ENCODE peak calls at places on chromosomes 2 and 18, in six cellular contexts. J is neural progenitor cell, L is fibroblast of mammary gland, M is ecto neural progenitor cell, S is fibroblast of pulmonary artery, P is glutamatergic neuron. C is an unnamed sample.
A peak's percentile ranks its signal among the peaks of the same experiment; 100 is the strongest.

GRCh38 chr18:24397131-24397693 is 412 bp downstream of the OSBPL1A start:
- DNase-seq in J (peak; percentile 82), L (peak; percentile 81), M (no peak), S (peak; percentile 87), P (no peak), C (peak; percentile 50)

GRCh38 chr2:103615706-103616105 is 853.9 kb downstream of the TMEM182 start:
- DNase-seq in J (no peak), L (no peak), M (no peak), S (no peak), P (no peak), C (no peak)

GRCh38 chr18:59509477-59510173 is 150.6 kb upstream of the LMAN1 start:
- DNase-seq in J (no peak), L (peak; percentile 12), M (no peak), S (no peak), P (no peak), C (no peak)

GRCh38 chr2:114068438-114068837 is 178.5 kb downstream of the ACTR3 start:
- DNase-seq in J (peak; percentile 56), L (no peak), M (no peak), S (peak; percentile 6), P (no peak), C (no peak)

GRCh38 chr2:235135195-235135965 is 183.6 kb downstream of the SH3BP4 start:
- DNase-seq in J (no peak), L (no peak), M (no peak), S (no peak), P (no peak), C (no peak)

GRCh38 chr2:214379227-214379626 is 31.6 kb upstream of the VWC2L start:
- DNase-seq in J (no peak), L (no peak), M (no peak), S (no peak), P (no peak), C (no peak)

GRCh38 chr2:95362486-95362885 is 40.0 kb upstream of the FAHD2A start:
- DNase-seq in J (no peak), L (no peak), M (no peak), S (no peak), P (no peak), C (no peak)

GRCh38 chr2:27622921-27623384 is 5.9 kb downstream of the CCDC121 start:
- DNase-seq in J (no peak), L (peak; percentile 87), M (no peak), S (peak; percentile 61), P (no peak), C (no peak)

GRCh38 chr2:128282246-128282975 is 36.3 kb downstream of the HS6ST1 start:
- DNase-seq in J (no peak), L (no peak), M (no peak), S (no peak), P (peak; percentile 42), C (no peak)

C was measured in BE2C.